ENCODE peak calls at places on chromosomes 4 and X, in seven cellular contexts. N is iPS DF 6.9, I is NAMALWA, D is right cardiac atrium, O is GM23338, E is HFFc6, P is caudate nucleus. C is an unnamed sample.

GRCh38 chr4:3746701-3747581 is 19.2 kb upstream of the ADRA2C start:
- DNase-seq in N (no peak), I (no peak), D (peak; percentile 14), O (no peak), E (no peak), P (no peak), C (no peak)

GRCh38 chr4:99633772-99634171 is 23.9 kb downstream of the C4orf54 start:
- DNase-seq in N (no peak), I (no peak), D (no peak), O (no peak), E (no peak), P (no peak), C (no peak)

GRCh38 chr4:6753891-6754290 is 28.6 kb upstream of the KIAA0232 start:
- DNase-seq in N (no peak), I (no peak), D (no peak), O (no peak), E (no peak), P (no peak), C (no peak)

GRCh38 chr4:188976644-188977115 is 837.4 kb downstream of the TRIML1 start:
- DNase-seq in N (peak; percentile 63), I (no peak), D (no peak), O (peak; percentile 84), E (peak; percentile 67), P (no peak), C (no peak)

GRCh38 chr4:73776363-73776762 is 36.0 kb downstream of the CXCL8 start:
- DNase-seq in N (no peak), I (no peak), D (peak; percentile 49), O (no peak), E (peak; percentile 9), P (no peak), C (no peak)

GRCh38 chr4:88027611-88028608 is 20.5 kb downstream of the PKD2 start:
- DNase-seq in N (no peak), I (no peak), D (no peak), O (no peak), E (peak; percentile 95), P (no peak), C (no peak)

GRCh38 chrX:112968351-112969133 is 127.9 kb upstream of the AMOT start:
- DNase-seq in N (no peak), I (no peak), D (no peak), O (no peak), E (no peak), P (no peak), C (no peak)

GRCh38 chr4:128855656-128856055 is 46.2 kb downstream of the JADE1 start:
- DNase-seq in N (no peak), I (no peak), D (no peak), O (no peak), E (no peak), P (no peak), C (no peak)

GRCh38 chr4:912548-913279 is 19.4 kb downstream of the GAK start:
- DNase-seq in N (no peak), I (no peak), D (peak; percentile 34), O (no peak), E (no peak), P (peak; percentile 23), C (no peak)

GRCh38 chrX:31449064-31449463 is 377.2 kb upstream of the FTHL17 start:
- DNase-seq in N (no peak), I (no peak), D (no peak), O (no peak), E (no peak), P (no peak), C (no peak)

GRCh38 chr4:20598626-20599025 is 101.6 kb upstream of the PACRGL start:
- DNase-seq in N (no peak), I (no peak), D (no peak), O (no peak), E (no peak), P (no peak), C (no peak)

C was measured in frontal cortex.